ENCODE peak calls at places on chromosomes 13 and 19, in ten cellular contexts. S is dorsolateral prefrontal cortex; B is lower leg skin; M is AG04449; F is AG20443; C is HL-60; X is breast epithelium; Z is effector CD4-positive, alpha-beta T cell; Y is cardiac fibroblast; H is A549. G is an unnamed sample.

GRCh38 chr19:50377051-50377441 is 789 bp downstream of the NR1H2 start:
- DNase-seq in S (no peak), B (no peak), M (no peak), F (peak; percentile 11), C (no peak), X (no peak), Z (peak; percentile 51), Y (peak; percentile 16), H (peak; percentile 75), G (peak; percentile 50)

GRCh38 chr19:4064551-4065260 is 2.0 kb downstream of the ZBTB7A start:
- DNase-seq in S (peak; percentile 57), B (peak; percentile 60), M (no peak), F (peak; percentile 42), C (peak; percentile 44), X (no peak), Z (peak; percentile 38), Y (no peak), H (no peak), G (no peak)

GRCh38 chr13:62125451-62125850 is 709.8 kb upstream of the PCDH20 start:
- DNase-seq in S (no peak), B (no peak), M (no peak), F (no peak), C (no peak), X (no peak), Z (no peak), Y (no peak), H (no peak), G (no peak)

GRCh38 chr13:27425918-27426630 is 1.7 kb downstream of the GTF3A start:
- DNase-seq in S (no peak), B (peak; percentile 83), M (no peak), F (peak; percentile 77), C (peak; percentile 97), X (peak; percentile 77), Z (peak; percentile 69), Y (peak; percentile 81), H (peak; percentile 80), G (peak; percentile 70)

GRCh38 chr19:48780684-48781391 is 25.5 kb downstream of the FGF21 start:
- DNase-seq in S (no peak), B (peak; percentile 40), M (no peak), F (no peak), C (no peak), X (no peak), Z (no peak), Y (peak; percentile 73), H (peak; percentile 62), G (peak; percentile 70)

GRCh38 chr13:62960723-62961122 is 1545.1 kb upstream of the PCDH20 start:
- DNase-seq in S (no peak), B (no peak), M (no peak), F (no peak), C (no peak), X (no peak), Z (no peak), Y (no peak), H (no peak), G (no peak)

GRCh38 chr13:37058801-37059135 is 720 bp downstream of the SUPT20H start:
- DNase-seq in S (no peak), B (no peak), M (no peak), F (peak; percentile 41), C (no peak), X (no peak), Z (no peak), Y (no peak), H (no peak), G (peak; percentile 4)

GRCh38 chr19:18007939-18008673 is at the start of gene ARRDC2:
- DNase-seq in S (peak; percentile 86), B (peak; percentile 90), M (no peak), F (peak; percentile 99), C (peak; percentile 55), X (peak; percentile 88), Z (peak; percentile 87), Y (peak; percentile 93), H (no peak), G (peak; percentile 77)

GRCh38 chr13:39786091-39786490 is 130.6 kb downstream of the COG6 start:
- DNase-seq in S (no peak), B (no peak), M (no peak), F (no peak), C (no peak), X (no peak), Z (no peak), Y (no peak), H (no peak), G (no peak)

GRCh38 chr13:98206946-98207345 is 29.9 kb upstream of the RNF113B start:
- DNase-seq in S (no peak), B (no peak), M (peak; percentile 100), F (peak; percentile 74), C (no peak), X (no peak), Z (no peak), Y (peak; percentile 82), H (no peak), G (no peak)

GRCh38 chr13:114062754-114063153 is 69.7 kb downstream of the RASA3 start:
- DNase-seq in S (no peak), B (no peak), M (no peak), F (peak; percentile 25), C (peak; percentile 94), X (no peak), Z (no peak), Y (peak; percentile 22), H (no peak), G (no peak)

GRCh38 chr13:37074703-37075102 is 15.2 kb upstream of the SUPT20H start:
- DNase-seq in S (no peak), B (no peak), M (no peak), F (peak; percentile 22), C (no peak), X (no peak), Z (no peak), Y (peak; percentile 73), H (peak; percentile 11), G (no peak)

GRCh38 chr19:33720691-33721682 is 75.7 kb upstream of the KCTD15 start:
- DNase-seq in S (no peak), B (no peak), M (no peak), F (no peak), C (no peak), X (no peak), Z (no peak), Y (no peak), H (peak; percentile 24), G (no peak)

GRCh38 chr19:54561840-54562239 is 11.8 kb upstream of the LILRA2 start:
- DNase-seq in S (no peak), B (no peak), M (no peak), F (no peak), C (no peak), X (no peak), Z (no peak), Y (no peak), H (peak; percentile 45), G (no peak)

GRCh38 chr19:50332264-50333038 is 3.3 kb upstream of the KCNC3 start:
- DNase-seq in S (no peak), B (no peak), M (no peak), F (peak; percentile 7), C (no peak), X (no peak), Z (no peak), Y (no peak), H (no peak), G (peak; percentile 33)

GRCh38 chr13:110680852-110681251 is 25.1 kb downstream of the CARS2 start:
- DNase-seq in S (no peak), B (no peak), M (no peak), F (peak; percentile 50), C (peak; percentile 34), X (no peak), Z (no peak), Y (peak; percentile 26), H (peak; percentile 42), G (no peak)

GRCh38 chr19:50417850-50418185 is 920 bp upstream of the SPIB start:
- DNase-seq in S (no peak), B (no peak), M (no peak), F (no peak), C (no peak), X (no peak), Z (no peak), Y (no peak), H (no peak), G (no peak)

GRCh38 chr19:12995596-12996541 is 594 bp downstream of the NFIX start:
- DNase-seq in S (no peak), B (no peak), M (no peak), F (peak; percentile 58), C (no peak), X (no peak), Z (no peak), Y (peak; percentile 49), H (no peak), G (no peak)

GRCh38 chr13:43061496-43062280 is 38.3 kb downstream of the DNAJC15 start:
- DNase-seq in S (no peak), B (no peak), M (no peak), F (no peak), C (no peak), X (no peak), Z (no peak), Y (no peak), H (no peak), G (no peak)

GRCh38 chr19:47413941-47414340 is 5.4 kb downstream of the MEIS3 start:
- DNase-seq in S (no peak), B (no peak), M (no peak), F (no peak), C (no peak), X (no peak), Z (no peak), Y (no peak), H (no peak), G (no peak)

GRCh38 chr13:75073791-75074190 is 408.2 kb downstream of the TBC1D4 start:
- DNase-seq in S (no peak), B (no peak), M (no peak), F (no peak), C (no peak), X (no peak), Z (no peak), Y (no peak), H (no peak), G (no peak)

G was measured in Calu3.